ENCODE peak calls at places on chromosomes 6 and 20, in seven cellular contexts. A, Q, G, S, V, F and W are unnamed samples.

GRCh38 chr6:45895569-45895968 is 120.1 kb downstream of the CLIC5 start:
- DNase-seq in S (no peak), A (no peak), F (no peak), G (no peak), V (no peak), Q (no peak), W (no peak)

GRCh38 chr6:45920819-45921511 is 94.7 kb downstream of the CLIC5 start:
- DNase-seq in Q (no peak), A (no peak), V (no peak), G (no peak), F (no peak), S (no peak), W (no peak)

GRCh38 chr6:143394351-143394750 is 56.1 kb downstream of the ADAT2 start:
- DNase-seq in A (no peak), G (no peak), V (no peak), S (no peak), F (no peak), Q (no peak), W (no peak)

GRCh38 chr6:115729036-115729435 is 331.7 kb downstream of the FRK start:
- DNase-seq in S (no peak), A (no peak), V (no peak), G (no peak), Q (no peak), F (no peak), W (no peak)

GRCh38 chr20:31869942-31870702 is at the start of the genes DUSP15 and TTLL9:
- DNase-seq in A (peak; percentile 80), G (no peak), Q (peak; percentile 61), V (no peak), S (peak; percentile 30), F (no peak), W (no peak)

GRCh38 chr6:166087848-166088247 is 79.8 kb downstream of the TBXT start:
- DNase-seq in G (no peak), F (no peak), A (no peak), S (no peak), Q (no peak), V (no peak), W (no peak)

GRCh38 chr6:4224082-4224978 is 89.0 kb upstream of the ECI2 start:
- DNase-seq in G (no peak), S (no peak), Q (no peak), F (no peak), A (no peak), V (no peak), W (no peak)

GRCh38 chr6:108661430-108661829 is 100.7 kb downstream of the FOXO3 start:
- DNase-seq in V (no peak), S (no peak), F (no peak), Q (no peak), G (no peak), A (no peak), W (no peak)

GRCh38 chr6:85464260-85464644 is 14.4 kb downstream of the NT5E start:
- DNase-seq in S (no peak), V (no peak), F (peak; percentile 85), G (no peak), Q (no peak), A (peak; percentile 78), W (peak; percentile 86)

GRCh38 chr6:16276991-16277981 is 38.9 kb downstream of the GMPR start:
- DNase-seq in G (peak; percentile 87), A (peak; percentile 94), Q (peak; percentile 58), S (peak; percentile 12), F (peak; percentile 55), V (no peak), W (peak; percentile 93)

GRCh38 chr6:30682181-30683117 is 4.0 kb downstream of the PPP1R18 start:
- DNase-seq in G (peak; percentile 54), Q (peak; percentile 91), V (peak; percentile 92), S (peak; percentile 59), A (peak; percentile 93), F (no peak), W (peak; percentile 93)

GRCh38 chr6:17381429-17382147 is 11.8 kb upstream of the CAP2 start:
- DNase-seq in A (peak; percentile 75), V (no peak), F (peak; percentile 71), Q (no peak), G (no peak), S (no peak), W (peak; percentile 73)

GRCh38 chr20:1391640-1392442 is 1.0 kb downstream of the FKBP1A start:
- DNase-seq in V (no peak), Q (peak; percentile 58), F (no peak), G (peak; percentile 62), S (no peak), A (no peak), W (no peak)

GRCh38 chr6:1216488-1216974 is 95.4 kb upstream of the FOXQ1 start:
- DNase-seq in G (no peak), S (no peak), Q (no peak), F (no peak), V (no peak), A (no peak), W (no peak)

GRCh38 chr6:42338573-42339218 is 113.0 kb downstream of the TRERF1 start:
- DNase-seq in Q (no peak), A (no peak), S (no peak), G (no peak), F (peak; percentile 95), V (no peak), W (no peak)

GRCh38 chr6:134539865-134540323 is 222.0 kb upstream of the SGK1 start:
- DNase-seq in V (no peak), Q (no peak), S (no peak), A (no peak), G (no peak), F (no peak), W (no peak)

GRCh38 chr6:129844118-129844891 is 16.8 kb downstream of the TMEM244 start:
- DNase-seq in F (no peak), V (no peak), G (peak; percentile 55), S (no peak), A (no peak), Q (no peak), W (no peak)

GRCh38 chr6:85865665-85866372 is 223.1 kb upstream of the SYNCRIP start:
- DNase-seq in V (no peak), Q (no peak), F (no peak), A (no peak), S (no peak), G (no peak), W (no peak)

GRCh38 chr6:111480988-111481830 is 1.8 kb downstream of the REV3L start:
- DNase-seq in V (no peak), Q (no peak), G (no peak), F (no peak), A (no peak), S (no peak), W (no peak)

GRCh38 chr6:15152720-15153119 is 93.1 kb upstream of the JARID2 start:
- DNase-seq in A (no peak), G (no peak), Q (no peak), V (no peak), F (no peak), S (no peak), W (no peak)

GRCh38 chr6:93416575-93417420 is 2.6 kb downstream of the EPHA7 start:
- DNase-seq in S (no peak), A (peak; percentile 63), F (no peak), G (peak; percentile 62), V (peak; percentile 49), Q (peak; percentile 44), W (no peak)
- TF ChIP-seq CTCF in S (no peak), A (no peak), F (no peak), G (no peak), V (no peak), Q (no peak), W (no peak)

DNA sequence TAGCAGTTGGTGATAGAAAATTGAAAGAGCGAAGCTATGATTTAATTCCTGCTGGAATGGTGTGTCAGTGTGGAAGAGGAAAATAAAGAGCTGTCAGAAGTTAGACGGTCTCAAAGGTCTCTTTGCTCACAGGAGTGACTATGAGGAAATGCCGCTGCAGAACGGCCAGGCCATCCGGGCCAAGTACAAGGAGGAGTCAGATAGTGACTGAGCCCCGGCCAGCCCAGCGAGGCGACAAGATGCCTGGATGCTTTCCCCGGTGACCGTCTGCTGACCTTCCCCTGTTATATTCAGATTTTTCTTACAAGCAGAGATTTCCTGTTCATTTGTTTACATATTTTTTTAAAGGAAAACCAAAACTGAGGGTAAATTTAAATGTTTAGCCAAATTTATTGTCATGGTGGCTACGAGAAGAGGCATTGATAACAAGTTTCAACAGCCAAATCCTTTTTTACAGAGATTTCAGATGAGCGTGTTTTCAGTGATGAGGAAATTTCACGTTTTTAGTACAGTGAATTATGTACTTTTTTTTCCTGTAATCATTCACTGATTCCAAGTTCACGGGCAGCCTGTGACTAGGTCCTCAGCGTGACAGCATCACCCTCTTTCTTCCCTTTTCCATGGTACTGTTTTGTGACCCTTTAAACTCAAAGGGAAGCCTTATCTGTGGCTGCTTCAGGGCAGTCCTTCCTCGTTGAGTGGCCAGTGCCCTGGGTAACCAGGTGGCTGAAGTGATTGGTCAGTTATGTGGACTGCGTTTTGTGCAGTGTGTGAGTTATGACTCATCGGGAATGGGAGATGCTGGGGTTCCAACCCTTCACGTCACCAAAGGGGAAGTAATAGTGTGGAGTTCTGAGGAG is 12.6 kb downstream of the DYNLT1 start:
- DNase-seq in V (no peak), G (no peak), F (peak; percentile 74), Q (no peak), A (peak; percentile 88), S (no peak), W (peak; percentile 84)
- TF ChIP-seq CTCF in V (no peak), G (no peak), F (no peak), Q (no peak), A (no peak), S (no peak), W (no peak)

DNA sequence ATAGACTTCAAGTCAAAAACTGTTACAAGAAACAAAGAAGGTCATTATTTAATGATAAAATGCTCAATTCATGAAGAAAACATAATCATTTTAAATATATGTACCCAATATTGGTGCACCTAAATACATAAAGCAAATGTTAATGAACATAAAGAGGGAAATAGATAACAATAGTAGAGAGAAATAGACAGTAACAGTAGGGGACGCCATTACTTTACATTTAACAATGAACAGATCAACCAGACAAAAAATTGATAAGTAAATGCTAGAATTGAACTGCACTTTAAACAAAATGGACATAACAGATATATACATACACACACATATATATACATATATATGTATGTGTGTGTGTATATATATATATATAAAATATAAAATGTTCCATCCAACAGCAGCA is 37.4 kb downstream of the IL22RA2 start:
- DNase-seq in A (no peak), G (no peak), F (no peak), S (no peak), V (no peak), Q (no peak), W (no peak)
- TF ChIP-seq CTCF in A (no peak), G (peak; percentile 32), F (peak; percentile 32), S (no peak), V (no peak), Q (peak; percentile 39), W (no peak)

GRCh38 chr6:37016995-37017394 is 11.5 kb downstream of the FGD2 start:
- DNase-seq in G (no peak), A (no peak), S (no peak), F (no peak), V (no peak), Q (peak; percentile 1), W (no peak)
- TF ChIP-seq CTCF in G (no peak), A (no peak), S (no peak), F (no peak), V (no peak), Q (no peak), W (no peak)

DNA sequence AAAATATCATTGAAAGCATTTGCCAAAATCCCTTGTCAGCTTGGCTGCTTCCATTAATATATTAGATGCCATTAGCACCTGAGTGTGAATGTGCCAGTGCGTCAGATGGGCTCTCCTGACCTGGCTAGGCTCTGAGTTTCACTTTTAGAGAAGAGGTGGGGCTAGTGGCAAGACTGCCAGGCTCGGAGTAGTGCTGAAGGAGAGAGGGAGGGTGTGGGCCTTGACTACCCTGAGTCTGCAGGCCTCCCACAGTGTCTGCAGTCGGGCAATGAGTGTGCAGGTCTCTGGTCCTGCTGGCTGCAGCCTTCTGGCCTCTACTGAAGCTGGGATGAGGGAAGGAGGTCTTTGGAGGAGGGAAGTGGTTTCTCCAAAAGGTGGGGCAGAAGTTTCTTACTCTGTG is 34.6 kb upstream of the PNPLA1 start:
- DNase-seq in F (no peak), S (no peak), Q (no peak), V (no peak), G (no peak), A (no peak), W (no peak)
- TF ChIP-seq CTCF in F (no peak), S (no peak), Q (no peak), V (no peak), G (no peak), A (no peak), W (no peak)